ENCODE peak calls at places on chromosomes 12 and 14, in nine cellular contexts. One of them, this sample, is unnamed.

GRCh38 chr14:90545966-90546751 is 149.3 kb downstream of the CALM1 start:
- DNase-seq in ELR: no peak
- DNase-seq in stimulated activated CD8-positive, alpha-beta memory T cell treated with anti-CD3 and anti-CD28 coated beads, Interleukin-12 subunit alpha, Interleukin-12 subunit beta, amount 100 ng/mL, for 4 hours: no peak
- DNase-seq in RPMI8226: no peak
- DNase-seq in activated gamma-delta T cell treated with Interleukin-2 at 50 U/mL for 16 hours: no peak
- DNase-seq in nucleus accumbens: no peak
- DNase-seq in anterior cingulate cortex: peak
- DNase-seq in posterior cingulate gyrus: peak
- DNase-seq in NCI-H2081: no peak
- DNase-seq in this sample: no peak

GRCh38 chr12:99600388-99600787 is 47.2 kb upstream of the GARIN6 start:
- DNase-seq in ELR: no peak
- DNase-seq in stimulated activated CD8-positive, alpha-beta memory T cell treated with anti-CD3 and anti-CD28 coated beads, Interleukin-12 subunit alpha, Interleukin-12 subunit beta, amount 100 ng/mL, for 4 hours: no peak
- DNase-seq in RPMI8226: no peak
- DNase-seq in activated gamma-delta T cell treated with Interleukin-2 at 50 U/mL for 16 hours: no peak
- DNase-seq in nucleus accumbens: no peak
- DNase-seq in anterior cingulate cortex: no peak
- DNase-seq in posterior cingulate gyrus: no peak
- DNase-seq in NCI-H2081: peak
- DNase-seq in this sample: no peak

GRCh38 chr12:120713861-120714482 is 3.7 kb downstream of the UNC119B start:
- DNase-seq in ELR: peak
- DNase-seq in stimulated activated CD8-positive, alpha-beta memory T cell treated with anti-CD3 and anti-CD28 coated beads, Interleukin-12 subunit alpha, Interleukin-12 subunit beta, amount 100 ng/mL, for 4 hours: peak
- DNase-seq in RPMI8226: peak
- DNase-seq in activated gamma-delta T cell treated with Interleukin-2 at 50 U/mL for 16 hours: peak
- DNase-seq in nucleus accumbens: no peak
- DNase-seq in anterior cingulate cortex: peak
- DNase-seq in posterior cingulate gyrus: peak
- DNase-seq in NCI-H2081: peak
- DNase-seq in this sample: peak

GRCh38 chr12:79423560-79423959 is 267.2 kb downstream of the PAWR start:
- DNase-seq in ELR: no peak
- DNase-seq in stimulated activated CD8-positive, alpha-beta memory T cell treated with anti-CD3 and anti-CD28 coated beads, Interleukin-12 subunit alpha, Interleukin-12 subunit beta, amount 100 ng/mL, for 4 hours: no peak
- DNase-seq in RPMI8226: no peak
- DNase-seq in activated gamma-delta T cell treated with Interleukin-2 at 50 U/mL for 16 hours: no peak
- DNase-seq in nucleus accumbens: no peak
- DNase-seq in anterior cingulate cortex: no peak
- DNase-seq in posterior cingulate gyrus: no peak
- DNase-seq in NCI-H2081: no peak
- DNase-seq in this sample: no peak

GRCh38 chr12:94100254-94100653 is 48.1 kb upstream of the PLXNC1 start:
- DNase-seq in ELR: peak
- DNase-seq in stimulated activated CD8-positive, alpha-beta memory T cell treated with anti-CD3 and anti-CD28 coated beads, Interleukin-12 subunit alpha, Interleukin-12 subunit beta, amount 100 ng/mL, for 4 hours: no peak
- DNase-seq in RPMI8226: no peak
- DNase-seq in activated gamma-delta T cell treated with Interleukin-2 at 50 U/mL for 16 hours: no peak
- DNase-seq in nucleus accumbens: no peak
- DNase-seq in anterior cingulate cortex: no peak
- DNase-seq in posterior cingulate gyrus: no peak
- DNase-seq in NCI-H2081: no peak
- DNase-seq in this sample: no peak

GRCh38 chr12:13981296-13981962 is at the start of gene GRIN2B:
- DNase-seq in ELR: no peak
- DNase-seq in stimulated activated CD8-positive, alpha-beta memory T cell treated with anti-CD3 and anti-CD28 coated beads, Interleukin-12 subunit alpha, Interleukin-12 subunit beta, amount 100 ng/mL, for 4 hours: no peak
- DNase-seq in RPMI8226: no peak
- DNase-seq in activated gamma-delta T cell treated with Interleukin-2 at 50 U/mL for 16 hours: no peak
- DNase-seq in nucleus accumbens: peak
- DNase-seq in anterior cingulate cortex: no peak
- DNase-seq in posterior cingulate gyrus: peak
- DNase-seq in NCI-H2081: peak
- DNase-seq in this sample: no peak

GRCh38 chr12:124480469-124481256 is 86.7 kb downstream of the NCOR2 start:
- DNase-seq in ELR: peak
- DNase-seq in stimulated activated CD8-positive, alpha-beta memory T cell treated with anti-CD3 and anti-CD28 coated beads, Interleukin-12 subunit alpha, Interleukin-12 subunit beta, amount 100 ng/mL, for 4 hours: no peak
- DNase-seq in RPMI8226: peak
- DNase-seq in activated gamma-delta T cell treated with Interleukin-2 at 50 U/mL for 16 hours: no peak
- DNase-seq in nucleus accumbens: no peak
- DNase-seq in anterior cingulate cortex: no peak
- DNase-seq in posterior cingulate gyrus: no peak
- DNase-seq in NCI-H2081: no peak
- DNase-seq in this sample: no peak

GRCh38 chr12:53719649-53720048 is 7.6 kb downstream of the CALCOCO1 start:
- DNase-seq in ELR: no peak
- DNase-seq in stimulated activated CD8-positive, alpha-beta memory T cell treated with anti-CD3 and anti-CD28 coated beads, Interleukin-12 subunit alpha, Interleukin-12 subunit beta, amount 100 ng/mL, for 4 hours: no peak
- DNase-seq in RPMI8226: no peak
- DNase-seq in activated gamma-delta T cell treated with Interleukin-2 at 50 U/mL for 16 hours: no peak
- DNase-seq in nucleus accumbens: no peak
- DNase-seq in anterior cingulate cortex: no peak
- DNase-seq in posterior cingulate gyrus: no peak
- DNase-seq in NCI-H2081: no peak
- DNase-seq in this sample: no peak

GRCh38 chr12:30926243-30927209 is at the start of gene TSPAN11:
- DNase-seq in ELR: peak
- DNase-seq in stimulated activated CD8-positive, alpha-beta memory T cell treated with anti-CD3 and anti-CD28 coated beads, Interleukin-12 subunit alpha, Interleukin-12 subunit beta, amount 100 ng/mL, for 4 hours: no peak
- DNase-seq in RPMI8226: no peak
- DNase-seq in activated gamma-delta T cell treated with Interleukin-2 at 50 U/mL for 16 hours: no peak
- DNase-seq in nucleus accumbens: no peak
- DNase-seq in anterior cingulate cortex: peak
- DNase-seq in posterior cingulate gyrus: peak
- DNase-seq in NCI-H2081: no peak
- DNase-seq in this sample: no peak

GRCh38 chr12:106841471-106842302 is 67.2 kb downstream of the RIC8B start:
- DNase-seq in ELR: peak
- DNase-seq in stimulated activated CD8-positive, alpha-beta memory T cell treated with anti-CD3 and anti-CD28 coated beads, Interleukin-12 subunit alpha, Interleukin-12 subunit beta, amount 100 ng/mL, for 4 hours: no peak
- DNase-seq in RPMI8226: peak
- DNase-seq in activated gamma-delta T cell treated with Interleukin-2 at 50 U/mL for 16 hours: peak
- DNase-seq in nucleus accumbens: no peak
- DNase-seq in anterior cingulate cortex: no peak
- DNase-seq in posterior cingulate gyrus: peak
- DNase-seq in NCI-H2081: peak
- DNase-seq in this sample: no peak

GRCh38 chr12:76018111-76018510 is 13.5 kb downstream of the PHLDA1 start:
- DNase-seq in ELR: no peak
- DNase-seq in stimulated activated CD8-positive, alpha-beta memory T cell treated with anti-CD3 and anti-CD28 coated beads, Interleukin-12 subunit alpha, Interleukin-12 subunit beta, amount 100 ng/mL, for 4 hours: no peak
- DNase-seq in RPMI8226: no peak
- DNase-seq in activated gamma-delta T cell treated with Interleukin-2 at 50 U/mL for 16 hours: no peak
- DNase-seq in nucleus accumbens: no peak
- DNase-seq in anterior cingulate cortex: no peak
- DNase-seq in posterior cingulate gyrus: no peak
- DNase-seq in NCI-H2081: no peak
- DNase-seq in this sample: no peak

GRCh38 chr12:13992585-13992984 is 11.2 kb upstream of the GRIN2B start:
- DNase-seq in ELR: no peak
- DNase-seq in stimulated activated CD8-positive, alpha-beta memory T cell treated with anti-CD3 and anti-CD28 coated beads, Interleukin-12 subunit alpha, Interleukin-12 subunit beta, amount 100 ng/mL, for 4 hours: no peak
- DNase-seq in RPMI8226: no peak
- DNase-seq in activated gamma-delta T cell treated with Interleukin-2 at 50 U/mL for 16 hours: no peak
- DNase-seq in nucleus accumbens: no peak
- DNase-seq in anterior cingulate cortex: no peak
- DNase-seq in posterior cingulate gyrus: no peak
- DNase-seq in NCI-H2081: no peak
- DNase-seq in this sample: no peak